ENCODE peak calls at places on chromosome 7, in ten cellular contexts. K, F, J, B, Y, Q, U, C, M and E are unnamed samples.

GRCh38 chr7:47218378-47219176 is 363.3 kb downstream of the TNS3 start:
- DNase-seq in K (no peak), F (no peak), J (no peak), B (no peak), Y (no peak), Q (no peak), U (no peak), C (peak), M (no peak), E (no peak)

GRCh38 chr7:630111-630511 is 96.4 kb upstream of the DNAAF5 start:
- DNase-seq in K (no peak), F (no peak), J (no peak), B (no peak), Y (no peak), Q (no peak), U (no peak), C (no peak), M (no peak), E (no peak)

GRCh38 chr7:47069385-47070076 is 512.4 kb downstream of the TNS3 start:
- DNase-seq in K (no peak), F (no peak), J (no peak), B (no peak), Y (no peak), Q (no peak), U (no peak), C (no peak), M (no peak), E (no peak)

GRCh38 chr7:36549003-36549402 is 159.3 kb downstream of the ANLN start:
- DNase-seq in K (no peak), F (no peak), J (no peak), B (no peak), Y (no peak), Q (no peak), U (no peak), C (no peak), M (no peak), E (no peak)

GRCh38 chr7:103715376-103716110 is 269.5 kb upstream of the SLC26A5 start:
- DNase-seq in K (no peak), F (no peak), J (no peak), B (no peak), Y (no peak), Q (no peak), U (no peak), C (no peak), M (no peak), E (no peak)

GRCh38 chr7:116236020-116236630 is 25.8 kb downstream of the TES start:
- DNase-seq in K (no peak), F (no peak), J (peak), B (no peak), Y (no peak), Q (peak), U (no peak), C (peak), M (no peak), E (peak)

GRCh38 chr7:81297317-81297716 is 378.5 kb upstream of the SEMA3C start:
- DNase-seq in K (no peak), F (no peak), J (no peak), B (no peak), Y (no peak), Q (no peak), U (no peak), C (no peak), M (no peak), E (no peak)

GRCh38 chr7:94394399-94395140 is at the start of gene COL1A2:
- DNase-seq in K (no peak), F (peak), J (no peak), B (no peak), Y (peak), Q (no peak), U (no peak), C (peak), M (no peak), E (no peak)

GRCh38 chr7:150891740-150892139 is 39.4 kb downstream of the AOC1 start:
- DNase-seq in K (no peak), F (no peak), J (no peak), B (no peak), Y (no peak), Q (no peak), U (no peak), C (no peak), M (no peak), E (no peak)

GRCh38 chr7:151459726-151460473 is 20.0 kb upstream of the CRYGN start:
- DNase-seq in K (no peak), F (no peak), J (peak), B (no peak), Y (peak), Q (peak), U (no peak), C (peak), M (no peak), E (peak)

GRCh38 chr7:32153006-32153405 is 82.8 kb upstream of the PDE1C start:
- DNase-seq in K (no peak), F (no peak), J (no peak), B (no peak), Y (no peak), Q (no peak), U (no peak), C (no peak), M (no peak), E (no peak)

GRCh38 chr7:154835924-154836529 is 166.9 kb downstream of the PAXIP1 start:
- DNase-seq in K (no peak), F (no peak), J (no peak), B (no peak), Y (no peak), Q (no peak), U (no peak), C (no peak), M (no peak), E (no peak)

GRCh38 chr7:134920026-134920758 is 66.1 kb upstream of the AGBL3 start:
- DNase-seq in K (no peak), F (no peak), J (no peak), B (no peak), Y (no peak), Q (no peak), U (no peak), C (peak), M (no peak), E (no peak)